ENCODE peak calls at places on chromosomes 13 and 19, in six cellular contexts. K, L, W, Y, R and Z are unnamed samples.
A peak's percentile ranks its signal among the peaks of the same experiment; 100 is the strongest.

GRCh38 chr19:40742477-40742876 is 7.8 kb downstream of the ACTMAP start:
- ATAC-seq in W (no peak), R (peak; percentile 36), L (no peak), K (no peak), Y (no peak), Z (no peak)

GRCh38 chr13:95833713-95834112 is 156.8 kb downstream of the DNAJC3 start:
- ATAC-seq in L (no peak), R (no peak), K (no peak), Y (no peak), W (peak; percentile 22), Z (no peak)

GRCh38 chr19:11577451-11578341 is at the start of gene ACP5:
- ATAC-seq in L (no peak), Y (no peak), W (no peak), K (no peak), R (no peak), Z (no peak)

GRCh38 chr13:113914333-113915011 is 50.6 kb upstream of the GAS6 start:
- ATAC-seq in K (no peak), L (no peak), W (peak; percentile 34), R (no peak), Y (no peak), Z (no peak)

GRCh38 chr19:51501594-51502263 is at the start of gene SIGLEC12:
- ATAC-seq in R (no peak), W (no peak), K (peak; percentile 80), L (no peak), Y (no peak), Z (peak; percentile 19)

GRCh38 chr13:91313581-91313980 is 33.9 kb upstream of the MIR17HG start:
- ATAC-seq in W (no peak), L (no peak), K (no peak), R (no peak), Y (no peak), Z (no peak)

GRCh38 chr19:10544242-10544752 is 593 bp downstream of the ATG4D start:
- ATAC-seq in R (peak; percentile 56), L (no peak), Y (peak; percentile 55), K (no peak), W (peak; percentile 44), Z (peak; percentile 29)

GRCh38 chr19:53849237-53849676 is 18.4 kb upstream of the MYADM start:
- ATAC-seq in W (no peak), R (no peak), Y (peak; percentile 39), L (no peak), K (no peak), Z (peak; percentile 48)

GRCh38 chr13:40984670-40985366 is 34.3 kb downstream of the ELF1 start:
- ATAC-seq in L (peak; percentile 48), K (peak; percentile 55), W (no peak), Y (no peak), R (peak; percentile 39), Z (no peak)

GRCh38 chr13:72458701-72459100 is 268.7 kb downstream of the MZT1 start:
- ATAC-seq in R (peak; percentile 39), L (no peak), K (no peak), W (no peak), Y (no peak), Z (no peak)

GRCh38 chr13:94764576-94765321 is 52.4 kb upstream of the SOX21 start:
- ATAC-seq in K (no peak), R (no peak), L (no peak), W (no peak), Y (no peak), Z (no peak)

GRCh38 chr13:64556391-64556790 is 2673.7 kb downstream of the PCDH9 start:
- ATAC-seq in Y (no peak), W (no peak), K (no peak), R (no peak), L (no peak), Z (no peak)

GRCh38 chr13:27226991-27227390 is 24.4 kb upstream of the RPL21 start:
- ATAC-seq in Y (no peak), W (no peak), L (peak; percentile 52), K (no peak), R (no peak), Z (no peak)

GRCh38 chr19:15466851-15467733 is 2.7 kb upstream of the RASAL3 start:
- ATAC-seq in L (peak; percentile 25), W (no peak), K (peak; percentile 42), R (no peak), Y (no peak), Z (no peak)

GRCh38 chr19:38946229-38947010 is 15.7 kb downstream of the MRPS12 start:
- ATAC-seq in W (no peak), Y (no peak), L (no peak), K (no peak), R (no peak), Z (no peak)

GRCh38 chr13:90757127-90757680 is 590.3 kb upstream of the MIR17HG start:
- ATAC-seq in K (no peak), W (no peak), L (no peak), R (no peak), Y (no peak), Z (peak; percentile 22)

GRCh38 chr19:38726761-38727301 is 17.4 kb downstream of the CAPN12 start:
- ATAC-seq in K (peak; percentile 72), Y (no peak), W (no peak), R (no peak), L (peak; percentile 52), Z (no peak)

DNA sequence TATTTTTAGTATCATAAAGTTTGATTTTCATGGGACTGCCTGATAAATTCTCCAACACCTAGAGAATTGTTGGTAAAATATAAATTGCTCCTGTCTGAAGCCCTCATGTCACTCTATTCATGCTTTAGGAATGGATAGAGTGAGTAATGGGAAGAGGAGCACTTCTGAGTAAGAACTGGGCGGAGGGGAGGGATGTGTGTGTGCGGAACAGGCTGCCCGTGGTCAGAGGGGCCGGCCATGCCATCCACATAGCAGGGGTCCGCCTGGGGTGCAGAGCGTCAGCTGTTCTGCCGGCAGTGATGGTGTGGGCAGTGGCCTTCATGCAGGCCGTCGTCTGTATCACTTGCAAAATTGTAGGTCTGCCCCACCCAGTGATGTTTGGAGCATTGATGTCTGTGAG is 49.7 kb upstream of the TEX29 start:
- ATAC-seq in W (no peak), R (no peak), L (no peak), K (no peak), Y (no peak), Z (no peak)
- H3K36me3 ChIP-seq in W (peaks cover 9% of the 10 kb centered on the region), R (peaks cover 4% of the 10 kb centered on the region), L (peaks cover 17% of the 10 kb centered on the region), K (peaks cover 84% of the 10 kb centered on the region), Y (no peaks in the 10 kb centered on the region), Z (peaks cover 91% of the 10 kb centered on the region)

GRCh38 chr19:14375055-14375581 is 6.1 kb upstream of the ADGRE5 start:
- ATAC-seq in R (peak; percentile 51), L (peak; percentile 78), W (no peak), Y (peak; percentile 3), K (peak; percentile 92), Z (peak; percentile 65)

GRCh38 chr19:14368011-14368513 is 13.2 kb upstream of the ADGRE5 start:
- ATAC-seq in L (peak; percentile 19), Y (no peak), K (peak; percentile 44), W (no peak), R (no peak), Z (no peak)

GRCh38 chr19:14370169-14370998 is 10.9 kb upstream of the ADGRE5 start:
- ATAC-seq in Y (no peak), W (no peak), R (no peak), K (peak; percentile 24), L (peak; percentile 30), Z (no peak)

GRCh38 chr19:14369399-14370168 is 11.7 kb upstream of the ADGRE5 start:
- ATAC-seq in K (peak; percentile 80), Y (no peak), L (peak; percentile 65), R (no peak), W (no peak), Z (peak; percentile 56)

GRCh38 chr19:14371321-14371821 is 9.9 kb upstream of the ADGRE5 start:
- ATAC-seq in Y (no peak), W (no peak), K (no peak), R (no peak), L (no peak), Z (no peak)
- H3K4me1 ChIP-seq in Y (peaks cover 11% of the 10 kb centered on the region), W (peaks cover 7% of the 10 kb centered on the region), K (peaks cover 84% of the 10 kb centered on the region), R (peaks cover 2% of the 10 kb centered on the region), L (peaks cover 95% of the 10 kb centered on the region), Z (peaks cover 17% of the 10 kb centered on the region)

DNA sequence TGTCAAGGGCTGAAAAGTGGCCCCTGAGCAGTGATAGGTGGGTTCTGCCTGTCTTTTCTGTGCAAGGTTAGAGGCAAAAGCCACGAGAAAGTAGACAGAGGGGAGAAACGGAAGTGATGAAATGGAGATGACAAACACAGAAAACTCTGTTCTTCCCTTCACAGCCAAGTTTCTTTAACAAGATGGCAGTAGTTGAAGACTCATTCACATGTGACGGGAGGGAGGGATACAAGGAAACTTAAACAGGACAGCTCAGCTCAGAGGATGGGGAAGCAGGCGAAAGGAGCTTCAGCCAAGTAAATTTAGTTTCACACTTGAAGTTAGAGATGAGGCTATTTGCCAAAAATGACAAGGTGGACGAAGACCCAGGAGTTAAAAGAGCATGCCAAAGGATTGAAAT is 348.0 kb downstream of the EFNB2 start:
- ATAC-seq in L (no peak), Y (no peak), R (no peak), W (no peak), K (no peak), Z (no peak)
- H3K36me3 ChIP-seq in L (no peaks in the 10 kb centered on the region), Y (no peaks in the 10 kb centered on the region), R (no peaks in the 10 kb centered on the region), W (no peaks in the 10 kb centered on the region), K (no peaks in the 10 kb centered on the region), Z (no peaks in the 10 kb centered on the region)

GRCh38 chr19:14409157-14410053 is 9.7 kb downstream of the DDX39A start:
- ATAC-seq in Y (no peak), R (no peak), W (no peak), L (no peak), K (no peak), Z (no peak)

GRCh38 chr19:14411161-14411560 is 8.0 kb downstream of the DDX39A start:
- ATAC-seq in R (no peak), W (no peak), L (no peak), Y (no peak), K (no peak), Z (no peak)

GRCh38 chr19:14410054-14410774 is 8.9 kb downstream of the DDX39A start:
- ATAC-seq in K (peak; percentile 3), W (no peak), R (no peak), L (peak; percentile 19), Y (no peak), Z (no peak)

GRCh38 chr19:14412436-14413071 is 6.6 kb downstream of the DDX39A start:
- ATAC-seq in W (no peak), K (no peak), Y (no peak), L (no peak), R (no peak), Z (no peak)

GRCh38 chr19:14410775-14411134 is 8.4 kb downstream of the DDX39A start:
- ATAC-seq in L (no peak), R (no peak), Y (no peak), W (no peak), K (no peak), Z (no peak)
- H3K4me1 ChIP-seq in L (peaks cover 66% of the 10 kb centered on the region), R (no peaks in the 10 kb centered on the region), Y (no peaks in the 10 kb centered on the region), W (peaks cover 2% of the 10 kb centered on the region), K (peaks cover 49% of the 10 kb centered on the region), Z (peaks cover 8% of the 10 kb centered on the region)

DNA sequence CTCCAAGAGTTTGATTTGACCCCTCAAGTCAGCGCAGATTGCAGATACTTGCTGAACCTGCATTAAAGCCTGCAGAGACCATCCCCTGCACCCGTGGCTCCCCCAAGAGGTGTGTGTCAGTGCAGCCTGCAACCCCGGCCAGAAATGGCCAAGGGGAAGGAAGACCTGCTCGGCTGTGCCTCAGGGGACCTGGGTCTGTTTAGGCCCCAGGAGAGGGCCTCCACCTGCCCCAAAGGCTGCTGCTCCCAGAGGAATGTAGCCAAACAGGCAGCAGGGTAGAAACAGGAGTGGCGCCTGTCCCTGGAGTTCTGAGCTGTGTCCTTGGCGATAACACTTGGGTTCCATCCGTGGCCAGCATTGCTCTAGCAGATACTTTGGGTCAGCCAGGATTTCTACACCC is 8.0 kb downstream of the POP4 start:
- ATAC-seq in L (no peak), W (no peak), Y (no peak), K (no peak), R (no peak), Z (no peak)
- H3K36me3 ChIP-seq in L (peaks cover 51% of the 10 kb centered on the region), W (peaks cover 13% of the 10 kb centered on the region), Y (no peaks in the 10 kb centered on the region), K (peaks cover 79% of the 10 kb centered on the region), R (peaks cover 5% of the 10 kb centered on the region), Z (peaks cover 83% of the 10 kb centered on the region)